ENCODE peak calls at places on chromosomes 5 and 9, in five cellular contexts. V, W, U, R and Z are unnamed samples.

GRCh38 chr9:131296452-131296851 is 6.9 kb downstream of the PLPP7 start:
- DNase-seq in R (no peak), U (no peak), V (no peak), W (no peak), Z (no peak)

GRCh38 chr9:33881635-33882034 is 64.7 kb downstream of the UBE2R2 start:
- DNase-seq in W (no peak), U (no peak), V (no peak), R (no peak), Z (no peak)

GRCh38 chr5:50958852-50959457 is 292.5 kb downstream of the PARP8 start:
- DNase-seq in R (no peak), W (no peak), V (no peak), U (no peak), Z (peak; percentile 31)

GRCh38 chr9:69180670-69181069 is 6.6 kb downstream of the TJP2 start:
- DNase-seq in W (no peak), V (no peak), U (peak; percentile 75), R (peak; percentile 40), Z (peak; percentile 91)

GRCh38 chr5:61805101-61805500 is 473.0 kb downstream of the ZSWIM6 start:
- DNase-seq in U (no peak), R (no peak), V (no peak), W (no peak), Z (peak; percentile 59)

GRCh38 chr5:43631182-43631910 is 28.4 kb downstream of the NNT start:
- DNase-seq in R (peak; percentile 34), V (peak; percentile 29), U (no peak), W (no peak), Z (peak; percentile 85)

GRCh38 chr9:71761938-71762353 is 6.4 kb downstream of the CEMIP2 start:
- DNase-seq in R (no peak), U (no peak), W (no peak), V (no peak), Z (no peak)

GRCh38 chr5:170262061-170262764 is 29.4 kb downstream of the C5orf58 start:
- DNase-seq in U (no peak), R (no peak), V (peak; percentile 44), W (peak; percentile 62), Z (no peak)

GRCh38 chr9:135087489-135087791 is at the start of gene OLFM1:
- DNase-seq in V (no peak), R (no peak), U (peak; percentile 80), W (no peak), Z (peak; percentile 63)